ENCODE peak calls at places on chromosomes 3 and 15, in six cellular contexts. Z is upper lobe of right lung, V is tibial artery, J is right lobe of liver, H is GM23338, B is left ventricle myocardium inferior. C is an unnamed sample. For H3K27me3, the result is how much of the 10 kb centered on the place peaks cover.

GRCh38 chr3:128945878-128946175 is 48.0 kb downstream of the CFAP92 start:
- DNase-seq in Z (no peak), V (no peak), J (no peak), H (no peak), B (no peak), C (no peak)

GRCh38 chr15:91412529-91412928 is 312.5 kb downstream of the SV2B start:
- DNase-seq in Z (no peak), V (no peak), J (no peak), H (no peak), B (no peak), C (no peak)

GRCh38 chr3:184786271-184787010 is 25.5 kb upstream of the VPS8 start:
- DNase-seq in Z (no peak), V (peak), J (no peak), H (no peak), B (peak), C (peak)

GRCh38 chr15:82043726-82044372 is 2.0 kb downstream of the MEX3B start:
- DNase-seq in Z (no peak), V (no peak), J (no peak), H (peak), B (no peak), C (no peak)

GRCh38 chr3:29465836-29466235 is 185.0 kb downstream of the RBMS3 start:
- DNase-seq in Z (no peak), V (no peak), J (no peak), H (no peak), B (no peak), C (peak)

GRCh38 chr3:115072265-115073008 is 74.7 kb downstream of the ZBTB20 start:
- DNase-seq in Z (no peak), V (no peak), J (no peak), H (no peak), B (no peak), C (no peak)

GRCh38 chr3:188219147-188219546 is 65.2 kb downstream of the LPP start:
- DNase-seq in Z (no peak), V (no peak), J (no peak), H (no peak), B (no peak), C (no peak)

GRCh38 chr15:37015476-37015875 is 84.9 kb downstream of the MEIS2 start:
- DNase-seq in Z (no peak), V (no peak), J (no peak), H (peak), B (no peak), C (no peak)

GRCh38 chr3:18438586-18438985 is 13.4 kb upstream of the SATB1 start:
- DNase-seq in Z (peak), V (no peak), J (no peak), H (peak), B (no peak), C (no peak)

GRCh38 chr3:170642882-170643601 is 57.2 kb upstream of the SLC7A14 start:
- DNase-seq in Z (no peak), V (peak), J (peak), H (no peak), B (peak), C (no peak)

GRCh38 chr3:46406786-46407611 is at the start of the genes CCR5AS and CCRL2:
- DNase-seq in Z (peak), V (peak), J (peak), H (no peak), B (peak), C (peak)

GRCh38 chr3:119120480-119120879 is 25.5 kb upstream of the TEX55 start:
- DNase-seq in Z (no peak), V (no peak), J (no peak), H (peak), B (no peak), C (no peak)

GRCh38 chr15:67083135-67083766 is 17.8 kb downstream of the SMAD3 start:
- DNase-seq in Z (no peak), V (no peak), J (no peak), H (no peak), B (no peak), C (no peak)

GRCh38 chr3:159840900-159841299 is 147.7 kb upstream of the IL12A start:
- DNase-seq in Z (no peak), V (no peak), J (no peak), H (no peak), B (no peak), C (no peak)

GRCh38 chr15:39623550-39623931 is 42.7 kb downstream of the THBS1 start:
- DNase-seq in Z (no peak), V (no peak), J (no peak), H (no peak), B (no peak), C (no peak)

GRCh38 chr15:40069178-40070165 is 30.5 kb upstream of the SRP14 start:
- DNase-seq in Z (peak), V (peak), J (peak), H (peak), B (peak), C (peak)

GRCh38 chr15:62075595-62076279 is 9.0 kb downstream of the C2CD4A start:
- DNase-seq in Z (no peak), V (no peak), J (no peak), H (no peak), B (no peak), C (no peak)

GRCh38 chr3:58306662-58307286 is 454 bp downstream of the HTD2 start:
- DNase-seq in Z (peak), V (peak), J (peak), H (peak), B (peak), C (peak)

GRCh38 chr15:64905119-64905831 is 6.4 kb upstream of the ANKDD1A start:
- DNase-seq in Z (peak), V (peak), J (peak), H (peak), B (peak), C (peak)

GRCh38 chr15:81387629-81388430 is 13.8 kb upstream of the TMC3 start:
- DNase-seq in Z (no peak), V (no peak), J (no peak), H (no peak), B (no peak), C (no peak)

GRCh38 chr3:11290743-11291680 is 18.8 kb downstream of the ATG7 start:
- DNase-seq in Z (no peak), V (no peak), J (no peak), H (no peak), B (no peak), C (no peak)

DNA sequence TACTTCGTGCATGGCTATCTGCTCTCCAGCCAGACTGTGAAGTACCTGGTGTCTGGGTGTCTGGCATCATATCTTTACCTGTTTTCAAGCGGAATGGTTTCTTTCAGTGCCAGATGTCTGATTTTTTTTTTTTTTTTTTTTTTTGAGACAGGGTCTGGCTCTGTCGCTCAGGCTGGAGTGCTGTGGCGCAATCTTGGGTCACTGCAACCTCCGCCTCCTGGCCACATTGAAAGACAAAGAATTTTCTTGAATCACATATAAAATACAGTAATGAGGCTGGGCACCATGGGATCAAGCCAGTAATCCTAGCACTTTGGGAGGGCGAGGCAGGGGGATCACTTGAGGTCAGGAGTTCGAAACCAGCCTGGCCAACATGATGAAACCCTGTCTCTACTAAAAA is 2.8 kb upstream of the MESP1 start:
- DNase-seq in Z (no peak), V (no peak), J (no peak), H (no peak), B (no peak), C (no peak)
- H3K27me3 ChIP-seq in Z (under half), V (under half), J (under half), H (under half), B (under half), C (under half)

DNA sequence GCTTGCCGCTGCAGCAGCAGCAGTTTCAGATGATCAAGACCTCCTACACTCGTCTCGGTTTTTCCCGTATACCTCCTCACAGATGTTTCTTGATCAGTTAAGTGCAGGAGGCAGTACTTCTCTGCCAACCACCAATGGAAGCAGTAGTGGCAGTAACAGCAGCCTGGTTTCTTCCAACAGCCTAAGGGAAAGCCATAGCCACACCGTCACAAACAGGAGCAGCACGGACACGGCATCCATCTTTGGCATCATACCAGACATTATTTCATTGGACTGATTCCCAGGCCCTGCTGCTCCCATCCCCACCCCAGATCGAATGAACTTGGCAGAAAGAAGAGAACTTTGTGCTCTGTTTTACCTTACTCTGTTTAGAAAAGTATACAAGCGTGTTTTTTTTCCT is 17.6 kb downstream of the CALML4 start:
- DNase-seq in Z (no peak), V (no peak), J (peak), H (no peak), B (peak), C (peak)
- H3K27me3 ChIP-seq in Z (under half), V (under half), J (under half), H (under half), B (under half), C (under half)

GRCh38 chr15:52760562-52760961 is 29.6 kb downstream of the ONECUT1 start:
- DNase-seq in Z (no peak), V (no peak), J (no peak), H (no peak), B (no peak), C (no peak)
- H3K27me3 ChIP-seq in Z (under half), V (under half), J (under half), H (under half), B (half or more), C (under half)

DNA sequence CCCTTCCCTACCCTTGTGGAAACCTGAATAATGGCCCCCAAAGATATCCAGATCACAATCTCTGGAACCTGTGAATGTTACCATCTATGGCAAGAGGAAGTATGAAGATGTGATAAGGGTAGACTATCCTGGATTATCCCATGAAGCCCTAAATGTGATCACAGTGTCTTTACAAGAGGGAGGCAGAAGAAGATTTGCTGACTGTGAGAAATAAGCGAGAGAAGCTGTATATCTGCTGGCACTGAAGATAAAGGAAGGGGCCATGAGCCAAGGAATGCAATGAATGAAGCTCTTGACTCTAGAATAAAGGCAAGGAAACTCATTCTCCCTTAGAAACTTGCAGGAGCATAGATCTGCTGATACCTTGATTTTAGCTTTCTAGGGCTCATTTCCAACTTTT is 39.1 kb downstream of the SOX14 start:
- DNase-seq in Z (no peak), V (no peak), J (no peak), H (no peak), B (no peak), C (no peak)
- H3K27me3 ChIP-seq in Z (under half), V (under half), J (under half), H (under half), B (under half), C (under half)

GRCh38 chr15:89379423-89379735 is 44.8 kb upstream of the POLG start:
- DNase-seq in Z (no peak), V (no peak), J (no peak), H (peak), B (no peak), C (no peak)
- H3K27me3 ChIP-seq in Z (half or more), V (half or more), J (under half), H (half or more), B (half or more), C (under half)

GRCh38 chr15:96350321-96350720 is 19.8 kb downstream of the NR2F2 start:
- DNase-seq in Z (no peak), V (peak), J (no peak), H (no peak), B (no peak), C (no peak)
- H3K27me3 ChIP-seq in Z (under half), V (under half), J (under half), H (half or more), B (half or more), C (under half)

C was measured in testis.